ENCODE peak calls at places on chromosomes 12 and 14, in four cellular contexts. U is activated CD8-positive, alpha-beta memory T cell treated with anti-CD3 and anti-CD28 coated beads for 24 hours; M is activated CD4-positive, alpha-beta T cell treated with anti-CD3 and anti-CD28 coated beads, Interleukin-2, amount 50 U/mL, for 48 hours; J is thoracic aorta. B is an unnamed sample.

GRCh38 chr12:1946311-1946710 is 27.9 kb upstream of the CACNA2D4 start:
- DNase-seq in U (no peak), M (no peak), J (no peak), B (no peak)

GRCh38 chr12:24505366-24506025 is 443.4 kb downstream of the BCAT1 start:
- DNase-seq in U (no peak), M (no peak), J (no peak), B (no peak)

GRCh38 chr12:127509066-127509778 is 757.7 kb upstream of the TMEM132C start:
- DNase-seq in U (no peak), M (no peak), J (no peak), B (no peak)

GRCh38 chr12:121966959-121967358 is 48.6 kb downstream of the CFAP251 start:
- DNase-seq in U (no peak), M (no peak), J (no peak), B (no peak)

GRCh38 chr14:67390135-67390534 is 21.8 kb downstream of the PLEK2 start:
- DNase-seq in U (no peak), M (no peak), J (no peak), B (no peak)

GRCh38 chr14:96297000-96297399 is 41.0 kb downstream of the BDKRB1 start:
- DNase-seq in U (no peak), M (no peak), J (no peak), B (no peak)

GRCh38 chr14:73843296-73843695 is 8.3 kb upstream of the PTGR2 start:
- DNase-seq in U (no peak), M (no peak), J (no peak), B (no peak)

GRCh38 chr12:89470741-89471504 is 53.7 kb downstream of the GALNT4 start:
- DNase-seq in U (no peak), M (no peak), J (no peak), B (no peak)

GRCh38 chr12:29066061-29066588 is 83.0 kb upstream of the FAR2 start:
- DNase-seq in U (no peak), M (no peak), J (no peak), B (no peak)

GRCh38 chr12:10634427-10634826 is 21.0 kb upstream of the MAGOHB start:
- DNase-seq in U (no peak), M (no peak), J (no peak), B (peak)

GRCh38 chr14:91264151-91265150 is 19.9 kb upstream of the GPR68 start:
- DNase-seq in U (no peak), M (no peak), J (no peak), B (no peak)

GRCh38 chr12:77685112-77685511 is 145.6 kb upstream of the NAV3 start:
- DNase-seq in U (no peak), M (no peak), J (no peak), B (peak)

GRCh38 chr14:53567236-53567785 is 389.3 kb downstream of the BMP4 start:
- DNase-seq in U (no peak), M (no peak), J (no peak), B (no peak)

GRCh38 chr12:3961573-3961972 is 88.4 kb upstream of the PARP11 start:
- DNase-seq in U (no peak), M (no peak), J (no peak), B (no peak)

B was measured in H54.